ENCODE peak calls at places on chromosomes 16 and 17, in eight cellular contexts. D, Y, L, B, Z, S, T and A are unnamed samples.

GRCh38 chr17:9817086-9817485 is 4.8 kb downstream of the GSG1L2 start:
- DNase-seq in D (no peak), Y (no peak), L (no peak), B (no peak), Z (no peak), S (peak; percentile 0), T (no peak), A (peak; percentile 39)

GRCh38 chr17:34765291-34765690 is 185.9 kb downstream of the TMEM132E start:
- DNase-seq in D (no peak), Y (no peak), L (peak; percentile 19), B (no peak), Z (no peak), S (no peak), T (no peak), A (no peak)

GRCh38 chr17:10271004-10271620 is 72.7 kb upstream of the GAS7 start:
- DNase-seq in D (no peak), Y (no peak), L (no peak), B (no peak), Z (no peak), S (no peak), T (no peak), A (no peak)

GRCh38 chr17:37650419-37651003 is 7.3 kb upstream of the DDX52 start:
- DNase-seq in D (peak; percentile 19), Y (no peak), L (no peak), B (no peak), Z (peak; percentile 62), S (peak; percentile 37), T (no peak), A (no peak)

GRCh38 chr17:65455154-65455971 is 106.1 kb downstream of the AXIN2 start:
- DNase-seq in D (no peak), Y (no peak), L (no peak), B (no peak), Z (no peak), S (no peak), T (no peak), A (no peak)

GRCh38 chr16:3938843-3939624 is 58.5 kb upstream of the CREBBP start:
- DNase-seq in D (no peak), Y (peak; percentile 41), L (no peak), B (peak; percentile 25), Z (peak; percentile 55), S (no peak), T (peak; percentile 71), A (no peak)

GRCh38 chr17:55743103-55743679 is 7.7 kb upstream of the PCTP start:
- DNase-seq in D (peak; percentile 39), Y (no peak), L (no peak), B (no peak), Z (peak; percentile 45), S (peak; percentile 78), T (no peak), A (peak; percentile 41)

GRCh38 chr16:10609410-10609774 is 29.0 kb upstream of the EMP2 start:
- DNase-seq in D (no peak), Y (no peak), L (no peak), B (no peak), Z (no peak), S (no peak), T (no peak), A (no peak)

GRCh38 chr16:90077757-90078593 is 844 bp upstream of the PRDM7 start:
- DNase-seq in D (no peak), Y (no peak), L (no peak), B (no peak), Z (peak; percentile 7), S (peak; percentile 62), T (peak; percentile 43), A (peak; percentile 73)

GRCh38 chr17:74192950-74193781 is 10.3 kb upstream of the RPL38 start:
- DNase-seq in D (peak; percentile 81), Y (no peak), L (peak; percentile 76), B (no peak), Z (no peak), S (peak; percentile 42), T (peak; percentile 81), A (no peak)

GRCh38 chr16:89330177-89330856 is 112.8 kb downstream of the ZNF778 start:
- DNase-seq in D (no peak), Y (no peak), L (no peak), B (no peak), Z (peak; percentile 78), S (no peak), T (peak; percentile 62), A (peak; percentile 24)

GRCh38 chr17:27494192-27495091 is 38.2 kb downstream of the KSR1 start:
- DNase-seq in D (peak; percentile 30), Y (no peak), L (peak; percentile 91), B (no peak), Z (peak; percentile 30), S (peak; percentile 50), T (peak; percentile 83), A (peak; percentile 90)

GRCh38 chr16:52573365-52574104 is 26.6 kb upstream of the TOX3 start:
- DNase-seq in D (no peak), Y (no peak), L (no peak), B (no peak), Z (no peak), S (peak; percentile 77), T (no peak), A (peak; percentile 74)